ENCODE peak calls at places on chromosomes 5 and 9, in seven cellular contexts. H is A549, X is fibroblast of mammary gland, D is tibial nerve, G is hepatocyte, O is astrocyte, P is mammary epithelial cell. L is an unnamed sample.

GRCh38 chr5:125046838-125047237 is 300.4 kb upstream of the ZNF608 start:
- DNase-seq in G (no peak), H (no peak), O (no peak), X (no peak), P (no peak), D (no peak), L (no peak)

GRCh38 chr9:98533132-98533531 is 175.6 kb downstream of the GABBR2 start:
- DNase-seq in D (no peak), X (peak; percentile 60), P (no peak), H (no peak), O (peak; percentile 46), G (no peak), L (no peak)

GRCh38 chr5:170552486-170553122 is 48.8 kb downstream of the KCNIP1 start:
- DNase-seq in O (peak; percentile 94), G (peak; percentile 88), D (peak; percentile 55), H (no peak), X (peak; percentile 82), P (no peak), L (peak; percentile 83)

GRCh38 chr9:127452481-127453092 is 1.3 kb downstream of the LRSAM1 start:
- DNase-seq in D (no peak), P (peak; percentile 45), G (peak; percentile 51), X (no peak), O (peak; percentile 25), H (no peak), L (no peak)

GRCh38 chr9:98567540-98568233 is 141.0 kb downstream of the GABBR2 start:
- DNase-seq in D (no peak), H (no peak), X (no peak), O (no peak), G (no peak), P (no peak), L (no peak)

GRCh38 chr9:84002344-84002743 is 21.7 kb downstream of the RMI1 start:
- DNase-seq in X (peak; percentile 12), O (peak; percentile 16), H (no peak), P (no peak), G (no peak), D (no peak), L (no peak)

GRCh38 chr5:61535828-61536227 is 203.8 kb downstream of the ZSWIM6 start:
- DNase-seq in G (no peak), D (no peak), O (no peak), X (no peak), P (no peak), H (no peak), L (no peak)

GRCh38 chr5:141199359-141200235 is at the start of gene PCDHB11:
- DNase-seq in D (no peak), X (no peak), H (peak; percentile 6), P (peak; percentile 17), G (no peak), O (no peak), L (no peak)

GRCh38 chr5:17260549-17260948 is 43.1 kb downstream of the BASP1 start:
- DNase-seq in G (no peak), O (no peak), H (no peak), X (no peak), D (no peak), P (no peak), L (no peak)

GRCh38 chr5:42001673-42002072 is 76.6 kb downstream of the FBXO4 start:
- DNase-seq in X (no peak), D (no peak), G (no peak), P (no peak), O (no peak), H (no peak), L (no peak)

GRCh38 chr5:112355058-112355685 is 63.9 kb downstream of the EPB41L4A start:
- DNase-seq in O (no peak), H (no peak), D (no peak), P (no peak), X (no peak), G (no peak), L (no peak)

GRCh38 chr9:125902224-125902623 is 155.1 kb downstream of the PBX3 start:
- DNase-seq in H (no peak), X (peak; percentile 57), G (no peak), D (no peak), O (peak; percentile 53), P (peak; percentile 67), L (no peak)

GRCh38 chr5:36839479-36839878 is 37.1 kb upstream of the NIPBL start:
- DNase-seq in O (no peak), H (no peak), P (no peak), G (no peak), D (no peak), X (no peak), L (no peak)

GRCh38 chr5:25255128-25255527 is 610.4 kb upstream of the CDH10 start:
- DNase-seq in O (no peak), H (no peak), P (no peak), X (no peak), D (no peak), G (no peak), L (no peak)

GRCh38 chr5:95931118-95931833 is 30.4 kb downstream of the ELL2 start:
- DNase-seq in D (no peak), G (no peak), X (no peak), H (no peak), O (no peak), P (no peak), L (no peak)

GRCh38 chr5:109992264-109992915 is 302.7 kb downstream of the MAN2A1 start:
- DNase-seq in P (no peak), D (no peak), O (no peak), G (no peak), H (no peak), X (no peak), L (no peak)

GRCh38 chr5:1343315-1343751 is 1.6 kb downstream of the CLPTM1L start:
- DNase-seq in P (no peak), X (no peak), O (no peak), H (no peak), G (no peak), D (no peak), L (no peak)
- H3K4me3 ChIP-seq in P (no peak overlapping the region), X (no peak overlapping the region), O (no peak overlapping the region), H (peak overlapping the region; percentile 92), G (no peak overlapping the region), D (no peak overlapping the region), L (peak overlapping the region; percentile 95)

DNA sequence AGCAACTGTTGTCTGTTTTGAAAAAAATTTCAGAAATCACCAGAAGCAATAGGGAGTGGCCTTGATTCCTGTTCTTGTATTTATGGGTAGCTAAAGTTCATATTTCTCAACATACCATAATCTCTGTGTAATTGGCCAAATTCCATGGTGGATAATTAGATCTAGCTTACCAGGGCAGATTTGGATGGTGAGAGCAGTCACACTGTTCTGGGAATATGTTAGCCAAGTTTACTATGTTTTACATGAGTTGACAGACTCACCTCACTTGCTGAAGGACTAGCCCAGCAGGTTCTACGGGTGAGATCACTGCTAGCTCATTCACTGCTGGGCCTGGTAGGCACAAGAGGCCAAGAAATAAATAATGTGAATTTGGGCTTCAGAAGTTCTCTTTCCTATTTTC is 32.7 kb upstream of the CDKN2B start:
- DNase-seq in G (peak; percentile 67), P (peak; percentile 94), D (no peak), X (peak; percentile 64), H (no peak), O (peak; percentile 34), L (no peak)
- H3K4me3 ChIP-seq in G (no peak overlapping the region), P (no peak overlapping the region), D (no peak overlapping the region), X (no peak overlapping the region), H (no peak overlapping the region), O (no peak overlapping the region), L (no peak overlapping the region)

GRCh38 chr5:83751201-83751600 is 30.5 kb upstream of the HAPLN1 start:
- DNase-seq in X (no peak), P (no peak), G (no peak), D (no peak), H (no peak), O (no peak), L (no peak)
- H3K4me3 ChIP-seq in X (no peak overlapping the region), P (no peak overlapping the region), G (no peak overlapping the region), D (no peak overlapping the region), H (no peak overlapping the region), O (no peak overlapping the region), L (no peak overlapping the region)

DNA sequence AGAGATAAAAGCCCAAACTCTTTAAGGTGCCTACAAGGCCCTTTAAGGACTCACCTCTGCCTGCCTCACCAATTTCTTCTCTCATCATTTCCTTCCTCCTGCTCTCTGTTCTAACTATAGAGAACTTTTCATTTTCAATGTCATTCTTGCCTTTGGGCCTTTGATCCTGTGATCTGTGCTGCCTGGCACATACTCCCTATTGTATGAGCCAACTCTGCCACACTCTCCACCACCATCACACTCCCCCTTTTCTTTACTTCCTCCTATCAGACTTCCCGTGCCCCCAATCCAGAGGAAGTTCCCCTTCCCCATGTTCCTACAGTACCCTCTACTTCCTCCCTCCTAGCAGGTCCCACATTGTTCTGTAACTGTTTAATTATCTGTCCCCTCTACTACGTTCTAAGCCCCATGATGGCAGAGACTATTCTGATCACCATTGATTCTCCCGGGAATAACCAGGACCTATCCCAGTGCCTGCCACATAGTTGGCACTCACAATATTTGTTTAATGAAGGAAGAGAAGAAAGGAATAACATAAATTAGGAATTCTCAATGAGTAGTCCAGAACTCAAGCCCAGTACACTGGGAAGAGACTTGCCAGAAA is 27.6 kb downstream of the ADAM19 start:
- DNase-seq in D (no peak), P (no peak), H (no peak), O (no peak), G (no peak), X (no peak), L (no peak)
- H3K4me3 ChIP-seq in D (no peak overlapping the region), P (no peak overlapping the region), H (no peak overlapping the region), O (peak overlapping the region; percentile 1), G (no peak overlapping the region), X (no peak overlapping the region), L (no peak overlapping the region)

DNA sequence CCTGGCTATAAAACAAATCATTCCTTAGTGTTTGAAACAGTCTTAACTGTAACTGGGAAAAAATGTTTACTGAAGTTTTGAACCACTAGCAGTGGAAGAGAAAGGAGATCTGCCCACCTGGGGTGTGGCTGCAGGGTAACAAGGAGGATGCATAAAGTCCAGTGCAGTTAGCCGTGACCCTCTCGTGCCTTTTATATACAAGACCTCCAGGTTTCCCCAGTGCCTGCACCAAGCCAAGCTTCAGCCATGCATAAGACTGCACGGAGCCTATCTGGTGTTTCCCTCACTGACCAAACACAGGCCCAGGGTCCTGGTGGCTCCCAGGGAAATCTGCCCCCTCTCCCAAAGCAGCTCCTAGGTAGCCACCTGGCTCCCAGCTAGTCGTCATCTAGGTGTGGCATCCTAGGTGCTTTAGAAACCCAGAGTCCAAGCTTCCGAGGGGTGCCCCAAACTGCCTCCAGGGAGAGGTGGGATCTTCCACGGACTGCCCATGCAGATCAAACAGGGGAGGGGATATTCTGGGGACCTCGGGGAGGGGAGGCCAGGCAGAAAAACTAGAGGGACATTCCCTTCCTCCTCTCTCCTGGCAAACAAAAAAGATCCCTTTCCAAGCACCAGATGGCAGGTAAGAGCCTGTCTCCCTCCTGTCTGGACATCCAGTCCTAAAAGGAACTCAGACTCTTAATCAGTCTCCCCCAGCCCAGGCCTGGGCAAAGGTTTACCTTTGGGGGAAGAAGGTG is 2.7 kb downstream of the SHB start:
- DNase-seq in G (peak; percentile 53), P (peak; percentile 52), O (no peak), H (no peak), X (no peak), D (no peak), L (no peak)
- H3K4me3 ChIP-seq in G (peak overlapping the region; percentile 97), P (peak overlapping the region; percentile 74), O (peak overlapping the region; percentile 92), H (peak overlapping the region; percentile 93), X (peak overlapping the region; percentile 76), D (peak overlapping the region; percentile 3), L (peak overlapping the region; percentile 96)